ENCODE peak calls at places on chromosomes 16 and 17, in seven cellular contexts. W, F, C, M, G, L and X are unnamed samples.

GRCh38 chr17:77372444-77373297 is 231.9 kb downstream of the SEC14L1 start:
- DNase-seq in W (peak; percentile 41), F (peak; percentile 85), C (peak; percentile 67), M (peak; percentile 25), G (peak; percentile 30), L (peak; percentile 60), X (peak; percentile 75)

GRCh38 chr17:8438441-8438840 is 2.8 kb downstream of the NDEL1 start:
- DNase-seq in W (no peak), F (no peak), C (no peak), M (no peak), G (no peak), L (no peak), X (no peak)

GRCh38 chr17:27070836-27071235 is 223.1 kb upstream of the WSB1 start:
- DNase-seq in W (no peak), F (no peak), C (no peak), M (no peak), G (no peak), L (no peak), X (no peak)

GRCh38 chr16:9077001-9077809 is 14.2 kb upstream of the HAPSTR1 start:
- DNase-seq in W (no peak), F (no peak), C (peak; percentile 57), M (no peak), G (no peak), L (peak; percentile 90), X (no peak)

GRCh38 chr17:75459590-75460267 is 3.3 kb downstream of the TMEM94 start:
- DNase-seq in W (no peak), F (no peak), C (no peak), M (no peak), G (no peak), L (no peak), X (no peak)

GRCh38 chr16:50360779-50361178 is 8.0 kb downstream of the BRD7 start:
- DNase-seq in W (no peak), F (no peak), C (no peak), M (no peak), G (no peak), L (no peak), X (no peak)

GRCh38 chr17:76089680-76090516 is 10.9 kb downstream of the ZACN start:
- DNase-seq in W (no peak), F (no peak), C (no peak), M (no peak), G (no peak), L (no peak), X (no peak)

GRCh38 chr16:46947900-46948547 is 25.4 kb downstream of the DNAJA2 start:
- DNase-seq in W (no peak), F (no peak), C (peak; percentile 20), M (no peak), G (no peak), L (peak; percentile 43), X (peak; percentile 35)

GRCh38 chr17:39706921-39707337 is 7.1 kb downstream of the ERBB2 start:
- DNase-seq in W (no peak), F (no peak), C (no peak), M (no peak), G (no peak), L (no peak), X (no peak)

GRCh38 chr16:88882358-88883030 is 16.0 kb upstream of the PABPN1L start:
- DNase-seq in W (no peak), F (no peak), C (no peak), M (no peak), G (no peak), L (peak; percentile 38), X (no peak)

GRCh38 chr16:31707743-31708335 is 165.8 kb upstream of the ZNF267 start:
- DNase-seq in W (no peak), F (no peak), C (no peak), M (no peak), G (no peak), L (no peak), X (no peak)

GRCh38 chr16:12609937-12610699 is 193.6 kb downstream of the CPPED1 start:
- DNase-seq in W (no peak), F (no peak), C (no peak), M (no peak), G (no peak), L (peak; percentile 53), X (no peak)

GRCh38 chr17:78343099-78343432 is 16.8 kb downstream of the SOCS3 start:
- DNase-seq in W (no peak), F (peak; percentile 59), C (peak; percentile 32), M (no peak), G (no peak), L (peak; percentile 92), X (no peak)

GRCh38 chr17:4594406-4595349 is 10.3 kb downstream of the SMTNL2 start:
- DNase-seq in W (peak; percentile 23), F (peak; percentile 60), C (peak; percentile 53), M (no peak), G (no peak), L (no peak), X (no peak)

GRCh38 chr17:29078183-29079045 is 35.5 kb downstream of the PIPOX start:
- DNase-seq in W (no peak), F (no peak), C (no peak), M (no peak), G (no peak), L (peak; percentile 37), X (no peak)

GRCh38 chr16:66085651-66086050 is 280.8 kb upstream of the CDH5 start:
- DNase-seq in W (no peak), F (no peak), C (no peak), M (no peak), G (no peak), L (no peak), X (no peak)

GRCh38 chr17:28397275-28397674 is 8.7 kb downstream of the SLC46A1 start:
- DNase-seq in W (no peak), F (no peak), C (no peak), M (no peak), G (no peak), L (no peak), X (no peak)